ENCODE peak calls at places on chromosomes 4 and X, in six cellular contexts. One of them, this sample, is unnamed.

GRCh38 chr4:7831330-7831729 is 108.3 kb downstream of the AFAP1 start:
- DNase-seq in HS-5: no peak
- DNase-seq in AG10803: peak; percentile 87
- DNase-seq in HTR-8/SVneo: no peak
- DNase-seq in hippocampal formation: no peak
- DNase-seq in fibroblast of villous mesenchyme: peak; percentile 96
- DNase-seq in this sample: no peak

GRCh38 chr4:5716391-5716790 is 5.4 kb downstream of the EVC start:
- DNase-seq in HS-5: no peak
- DNase-seq in AG10803: no peak
- DNase-seq in HTR-8/SVneo: no peak
- DNase-seq in hippocampal formation: no peak
- DNase-seq in fibroblast of villous mesenchyme: no peak
- DNase-seq in this sample: no peak

GRCh38 chrX:55056820-55057690 is 17.8 kb upstream of the PAGE2B start:
- DNase-seq in HS-5: no peak
- DNase-seq in AG10803: peak; percentile 6
- DNase-seq in HTR-8/SVneo: no peak
- DNase-seq in hippocampal formation: no peak
- DNase-seq in fibroblast of villous mesenchyme: peak; percentile 35
- DNase-seq in this sample: no peak

GRCh38 chrX:151488677-151489076 is 74.8 kb upstream of the PASD1 start:
- DNase-seq in HS-5: no peak
- DNase-seq in AG10803: no peak
- DNase-seq in HTR-8/SVneo: peak; percentile 0
- DNase-seq in hippocampal formation: no peak
- DNase-seq in fibroblast of villous mesenchyme: peak; percentile 1
- DNase-seq in this sample: peak; percentile 4

GRCh38 chr4:174561556-174561955 is 39.3 kb upstream of the HPGD start:
- DNase-seq in HS-5: no peak
- DNase-seq in AG10803: no peak
- DNase-seq in HTR-8/SVneo: no peak
- DNase-seq in hippocampal formation: no peak
- DNase-seq in fibroblast of villous mesenchyme: peak; percentile 38
- DNase-seq in this sample: no peak

GRCh38 chr4:78704981-78705757 is 71.0 kb upstream of the BMP2K start:
- DNase-seq in HS-5: peak; percentile 40
- DNase-seq in AG10803: peak; percentile 51
- DNase-seq in HTR-8/SVneo: no peak
- DNase-seq in hippocampal formation: peak; percentile 24
- DNase-seq in fibroblast of villous mesenchyme: no peak
- DNase-seq in this sample: peak; percentile 1

GRCh38 chr4:7647932-7648812 is 213.4 kb upstream of the PSAPL1 start:
- DNase-seq in HS-5: peak; percentile 79
- DNase-seq in AG10803: peak; percentile 65
- DNase-seq in HTR-8/SVneo: peak; percentile 82
- DNase-seq in hippocampal formation: no peak
- DNase-seq in fibroblast of villous mesenchyme: peak; percentile 64
- DNase-seq in this sample: no peak

GRCh38 chr4:113444386-113444785 is 317.2 kb downstream of the CAMK2D start:
- DNase-seq in HS-5: no peak
- DNase-seq in AG10803: peak; percentile 70
- DNase-seq in HTR-8/SVneo: no peak
- DNase-seq in hippocampal formation: no peak
- DNase-seq in fibroblast of villous mesenchyme: peak; percentile 75
- DNase-seq in this sample: no peak

GRCh38 chr4:27289704-27290103 is 429.1 kb downstream of the STIM2 start:
- DNase-seq in HS-5: no peak
- DNase-seq in AG10803: no peak
- DNase-seq in HTR-8/SVneo: no peak
- DNase-seq in hippocampal formation: no peak
- DNase-seq in fibroblast of villous mesenchyme: no peak
- DNase-seq in this sample: no peak

GRCh38 chrX:44178271-44178670 is 165.2 kb downstream of the EFHC2 start:
- DNase-seq in HS-5: no peak
- DNase-seq in AG10803: no peak
- DNase-seq in HTR-8/SVneo: no peak
- DNase-seq in hippocampal formation: no peak
- DNase-seq in fibroblast of villous mesenchyme: no peak
- DNase-seq in this sample: peak; percentile 38

GRCh38 chr4:81164623-81165416 is 50.2 kb downstream of the PRKG2 start:
- DNase-seq in HS-5: peak; percentile 73
- DNase-seq in AG10803: peak; percentile 46
- DNase-seq in HTR-8/SVneo: no peak
- DNase-seq in hippocampal formation: no peak
- DNase-seq in fibroblast of villous mesenchyme: no peak
- DNase-seq in this sample: peak; percentile 35

This sample was measured in Calu3.